ENCODE peak calls at places on chromosomes 16 and 17, in seven cellular contexts. One of them, this sample, is unnamed.

GRCh38 chr17:77502626-77503292 is 362.0 kb downstream of the SEC14L1 start:
- DNase-seq in amniotic stem cell: no peak
- DNase-seq in GM23338: no peak
- DNase-seq in fibroblast of lung: no peak
- DNase-seq in transverse colon: peak; percentile 6
- DNase-seq in nucleus accumbens: no peak
- DNase-seq in GM10248: no peak
- DNase-seq in this sample: no peak

GRCh38 chr16:5615868-5616642 is 518.5 kb upstream of the EEF2KMT start:
- DNase-seq in nucleus accumbens: peak; percentile 38
- DNase-seq in amniotic stem cell: no peak
- DNase-seq in transverse colon: peak; percentile 64
- DNase-seq in GM10248: peak; percentile 59
- DNase-seq in GM23338: peak; percentile 88
- DNase-seq in fibroblast of lung: peak; percentile 3
- DNase-seq in this sample: no peak

GRCh38 chr16:87233928-87234327 is 83.3 kb downstream of the C16orf95 start:
- DNase-seq in GM10248: no peak
- DNase-seq in nucleus accumbens: no peak
- DNase-seq in transverse colon: no peak
- DNase-seq in amniotic stem cell: no peak
- DNase-seq in GM23338: peak; percentile 48
- DNase-seq in fibroblast of lung: peak; percentile 50
- DNase-seq in this sample: no peak

GRCh38 chr16:84349852-84350565 is 18.3 kb upstream of the ATP2C2 start:
- DNase-seq in amniotic stem cell: no peak
- DNase-seq in GM10248: no peak
- DNase-seq in transverse colon: peak; percentile 74
- DNase-seq in fibroblast of lung: no peak
- DNase-seq in nucleus accumbens: no peak
- DNase-seq in GM23338: no peak
- DNase-seq in this sample: no peak

GRCh38 chr17:17786998-17787397 is 49.8 kb downstream of the SREBF1 start:
- DNase-seq in fibroblast of lung: no peak
- DNase-seq in transverse colon: no peak
- DNase-seq in GM23338: no peak
- DNase-seq in GM10248: no peak
- DNase-seq in nucleus accumbens: no peak
- DNase-seq in amniotic stem cell: no peak
- DNase-seq in this sample: no peak

GRCh38 chr17:82491196-82491530 is 28.4 kb upstream of the FOXK2 start:
- DNase-seq in GM23338: no peak
- DNase-seq in amniotic stem cell: no peak
- DNase-seq in GM10248: no peak
- DNase-seq in fibroblast of lung: no peak
- DNase-seq in transverse colon: no peak
- DNase-seq in nucleus accumbens: no peak
- DNase-seq in this sample: no peak

GRCh38 chr16:21300309-21301167 is 22.4 kb upstream of the CRYM start:
- DNase-seq in GM23338: peak; percentile 97
- DNase-seq in GM10248: peak; percentile 83
- DNase-seq in transverse colon: peak; percentile 97
- DNase-seq in nucleus accumbens: peak; percentile 82
- DNase-seq in amniotic stem cell: peak; percentile 98
- DNase-seq in fibroblast of lung: peak; percentile 99
- DNase-seq in this sample: peak; percentile 99

GRCh38 chr17:8231701-8232100 is 16.2 kb downstream of the CTC1 start:
- DNase-seq in GM10248: no peak
- DNase-seq in fibroblast of lung: no peak
- DNase-seq in GM23338: no peak
- DNase-seq in transverse colon: no peak
- DNase-seq in nucleus accumbens: no peak
- DNase-seq in amniotic stem cell: no peak
- DNase-seq in this sample: no peak

This sample was measured in HS-27A.